ENCODE peak calls at places on chromosomes 6 and 20, in eight cellular contexts. J, E, X, D, O, G, U and Q are unnamed samples.
A peak's percentile ranks its signal among the peaks of the same experiment; 100 is the strongest.

GRCh38 chr6:11918739-11919605 is 93.1 kb upstream of the HIVEP1 start:
- DNase-seq in U (no peak), X (no peak), E (peak; percentile 19), J (no peak), O (no peak), G (no peak), D (no peak), Q (no peak)

GRCh38 chr6:27743787-27744186 is 168.4 kb downstream of the OR2B2 start:
- DNase-seq in G (no peak), O (no peak), U (no peak), D (no peak), X (no peak), J (no peak), E (no peak), Q (no peak)

GRCh38 chr6:33586108-33586640 is 6.1 kb upstream of the BAK1 start:
- DNase-seq in U (no peak), G (no peak), E (no peak), O (no peak), D (no peak), X (no peak), J (no peak), Q (no peak)

GRCh38 chr6:137102851-137103492 is 58.2 kb upstream of the IL20RA start:
- DNase-seq in O (no peak), J (no peak), E (no peak), G (peak; percentile 54), D (peak; percentile 76), U (peak; percentile 28), X (no peak), Q (no peak)

GRCh38 chr6:139164001-139164400 is 29.1 kb downstream of the HECA start:
- DNase-seq in J (no peak), D (no peak), U (no peak), X (no peak), G (no peak), E (no peak), O (no peak), Q (no peak)

GRCh38 chr6:168180548-168181011 is 101.6 kb upstream of the FRMD1 start:
- DNase-seq in D (no peak), U (no peak), E (no peak), X (no peak), G (no peak), O (no peak), J (no peak), Q (no peak)

GRCh38 chr20:37378785-37379598 is 33.1 kb downstream of the SRC start:
- DNase-seq in U (no peak), J (no peak), G (no peak), X (no peak), O (no peak), E (no peak), D (no peak), Q (peak; percentile 27)

GRCh38 chr20:8951136-8951535 is 117.8 kb upstream of the PLCB4 start:
- DNase-seq in G (no peak), O (no peak), X (no peak), D (no peak), J (no peak), U (no peak), E (peak; percentile 71), Q (no peak)

GRCh38 chr6:73768630-73769029 is 72.6 kb downstream of the CD109 start:
- DNase-seq in J (no peak), G (no peak), X (no peak), U (no peak), E (no peak), O (no peak), D (no peak), Q (no peak)

GRCh38 chr6:111985202-111985731 is 68.6 kb upstream of the CCN6 start:
- DNase-seq in G (no peak), O (no peak), E (peak; percentile 96), X (no peak), J (peak; percentile 100), D (no peak), U (no peak), Q (peak; percentile 17)

GRCh38 chr20:57346477-57346876 is 4.6 kb upstream of the RAE1 start:
- DNase-seq in J (peak; percentile 73), E (peak; percentile 58), X (peak; percentile 65), O (peak; percentile 51), U (peak; percentile 56), G (no peak), D (peak; percentile 41), Q (peak; percentile 78)